ENCODE peak calls at places on chromosomes 13 and 19, in four cellular contexts. One of them, this sample, is unnamed.

GRCh38 chr19:39805120-39805519 is 26.5 kb downstream of the LEUTX start:
- DNase-seq in NB4: no peak
- DNase-seq in lower lobe of right lung: no peak
- DNase-seq in memory B cell: no peak
- DNase-seq in this sample: no peak

GRCh38 chr13:41562083-41562482 is 104.7 kb downstream of the RGCC start:
- DNase-seq in lower lobe of right lung: no peak
- DNase-seq in memory B cell: no peak
- DNase-seq in NB4: no peak
- DNase-seq in this sample: no peak

GRCh38 chr13:38401276-38401675 is 51.6 kb downstream of the UFM1 start:
- DNase-seq in NB4: no peak
- DNase-seq in lower lobe of right lung: no peak
- DNase-seq in memory B cell: no peak
- DNase-seq in this sample: no peak

GRCh38 chr19:56109216-56109615 is 11.9 kb downstream of the ZNF787 start:
- DNase-seq in lower lobe of right lung: no peak
- DNase-seq in memory B cell: no peak
- DNase-seq in NB4: no peak
- DNase-seq in this sample: no peak

GRCh38 chr13:113849981-113850721 is 13.7 kb downstream of the GAS6 start:
- DNase-seq in memory B cell: no peak
- DNase-seq in NB4: no peak
- DNase-seq in lower lobe of right lung: no peak
- DNase-seq in this sample: no peak

GRCh38 chr13:71051573-71051972 is 815.4 kb downstream of the DACH1 start:
- DNase-seq in memory B cell: no peak
- DNase-seq in NB4: no peak
- DNase-seq in lower lobe of right lung: no peak
- DNase-seq in this sample: no peak

GRCh38 chr13:40781717-40782116 is 7.7 kb upstream of the SLC25A15 start:
- DNase-seq in memory B cell: no peak
- DNase-seq in lower lobe of right lung: no peak
- DNase-seq in NB4: peak
- DNase-seq in this sample: no peak

GRCh38 chr13:71118779-71119364 is 748.1 kb downstream of the DACH1 start:
- DNase-seq in memory B cell: no peak
- DNase-seq in NB4: no peak
- DNase-seq in lower lobe of right lung: no peak
- DNase-seq in this sample: no peak

GRCh38 chr19:6412111-6412999 is 12.3 kb downstream of the KHSRP start:
- DNase-seq in NB4: peak
- DNase-seq in lower lobe of right lung: no peak
- DNase-seq in memory B cell: no peak
- DNase-seq in this sample: peak

GRCh38 chr13:104773775-104774174 is 1707.6 kb upstream of the SLC10A2 start:
- DNase-seq in memory B cell: no peak
- DNase-seq in NB4: peak
- DNase-seq in lower lobe of right lung: no peak
- DNase-seq in this sample: no peak

GRCh38 chr13:60701919-60702318 is 304.9 kb downstream of the TDRD3 start:
- DNase-seq in NB4: no peak
- DNase-seq in lower lobe of right lung: no peak
- DNase-seq in memory B cell: no peak
- DNase-seq in this sample: no peak

GRCh38 chr19:4911786-4912672 is 2.7 kb downstream of the UHRF1 start:
- DNase-seq in NB4: peak
- DNase-seq in memory B cell: peak
- DNase-seq in lower lobe of right lung: peak
- DNase-seq in this sample: peak

GRCh38 chr13:50942630-50943311 is 33.2 kb downstream of the RNASEH2B start:
- DNase-seq in lower lobe of right lung: no peak
- DNase-seq in NB4: no peak
- DNase-seq in memory B cell: no peak
- DNase-seq in this sample: no peak

GRCh38 chr19:6587093-6587820 is 3.7 kb downstream of the CD70 start:
- DNase-seq in NB4: no peak
- DNase-seq in lower lobe of right lung: no peak
- DNase-seq in memory B cell: peak
- DNase-seq in this sample: no peak

This sample was measured in effector memory CD8-positive, alpha-beta T cell.